ENCODE peak calls at places on chromosomes 2 and 18, in eight cellular contexts. N is neural progenitor cell, J is PC-3, Z is GM23248, W is HCT116, D is GM23338, C is SK-N-SH, S is MM.1S. T is an unnamed sample.

GRCh38 chr2:2010266-2010665 is 266.0 kb upstream of the PXDN start:
- DNase-seq in J (no peak), Z (no peak), W (no peak), S (no peak), C (no peak), N (no peak), D (no peak), T (no peak)

GRCh38 chr2:29011650-29012060 is 30.6 kb downstream of the TOGARAM2 start:
- DNase-seq in J (no peak), S (no peak), W (no peak), N (no peak), C (peak; percentile 39), Z (no peak), D (no peak), T (no peak)

GRCh38 chr2:65024149-65024829 is 31.9 kb upstream of the CEP68 start:
- DNase-seq in N (no peak), W (peak; percentile 12), J (no peak), C (no peak), Z (peak; percentile 94), S (no peak), D (no peak), T (no peak)

GRCh38 chr2:207469380-207469779 is 60.4 kb upstream of the CREB1 start:
- DNase-seq in W (no peak), S (no peak), N (no peak), J (no peak), Z (no peak), D (no peak), C (peak; percentile 36), T (no peak)

GRCh38 chr18:23824704-23825103 is 135.5 kb downstream of the LAMA3 start:
- DNase-seq in S (no peak), D (no peak), C (no peak), W (no peak), Z (peak; percentile 66), N (no peak), J (no peak), T (peak; percentile 28)

GRCh38 chr2:199085201-199085750 is 372.5 kb downstream of the SATB2 start:
- DNase-seq in N (no peak), C (no peak), D (no peak), J (peak; percentile 54), W (no peak), S (no peak), Z (peak; percentile 16), T (no peak)

GRCh38 chr2:236180831-236181453 is 12.8 kb upstream of the GBX2 start:
- DNase-seq in N (peak; percentile 83), Z (peak; percentile 65), S (peak; percentile 32), W (peak; percentile 42), J (peak; percentile 79), D (peak; percentile 92), C (peak; percentile 84), T (peak; percentile 80)

GRCh38 chr2:217162533-217162932 is 302.7 kb upstream of the TNP1 start:
- DNase-seq in C (no peak), W (peak; percentile 43), Z (peak; percentile 81), S (peak; percentile 10), J (peak; percentile 94), D (no peak), N (peak; percentile 19), T (peak; percentile 30)

GRCh38 chr2:236061899-236062298 is 106.3 kb downstream of the GBX2 start:
- DNase-seq in J (no peak), D (peak; percentile 52), Z (no peak), N (no peak), C (no peak), S (no peak), W (no peak), T (no peak)

GRCh38 chr2:102094917-102095316 is 47.6 kb upstream of the IL1R1 start:
- DNase-seq in S (no peak), W (peak; percentile 41), Z (peak; percentile 97), N (no peak), J (peak; percentile 87), C (no peak), D (no peak), T (peak; percentile 86)
- TF ChIP-seq EZH2phosphoT487 in S (no peak), W (no peak), Z (peak; percentile 75), N (no peak), J (no peak), C (no peak), D (no peak), T (no peak)

GRCh38 chr2:60556441-60556997 is 3.1 kb upstream of the BCL11A start:
- DNase-seq in C (peak; percentile 24), S (no peak), J (no peak), Z (no peak), N (peak; percentile 44), D (peak; percentile 64), W (no peak), T (no peak)
- TF ChIP-seq EZH2phosphoT487 in C (no peak), S (no peak), J (no peak), Z (no peak), N (no peak), D (no peak), W (no peak), T (no peak)

DNA sequence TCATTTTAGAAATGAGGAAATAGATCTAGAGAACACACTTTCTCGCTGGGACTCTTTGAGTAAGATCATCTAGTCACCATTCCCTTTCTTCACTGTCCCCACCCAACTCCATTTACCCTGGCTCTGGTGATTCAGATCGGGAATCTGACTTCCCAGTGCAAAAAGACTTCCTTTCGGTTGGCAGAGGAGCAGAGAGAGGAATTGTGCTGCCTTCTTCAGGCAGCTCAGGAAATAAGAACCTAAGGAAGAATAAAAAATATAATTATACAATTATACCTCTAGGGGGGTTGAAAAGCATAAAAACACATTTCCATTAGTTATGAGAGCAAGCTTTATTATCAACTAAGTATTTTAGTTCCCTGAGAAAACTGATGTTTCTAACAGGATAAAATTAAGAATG is 9.3 kb upstream of the MPP4 start:
- DNase-seq in S (no peak), J (peak; percentile 67), N (no peak), C (no peak), W (no peak), D (no peak), Z (peak; percentile 84), T (no peak)
- TF ChIP-seq EZH2phosphoT487 in S (no peak), J (no peak), N (no peak), C (no peak), W (no peak), D (no peak), Z (no peak), T (no peak)

DNA sequence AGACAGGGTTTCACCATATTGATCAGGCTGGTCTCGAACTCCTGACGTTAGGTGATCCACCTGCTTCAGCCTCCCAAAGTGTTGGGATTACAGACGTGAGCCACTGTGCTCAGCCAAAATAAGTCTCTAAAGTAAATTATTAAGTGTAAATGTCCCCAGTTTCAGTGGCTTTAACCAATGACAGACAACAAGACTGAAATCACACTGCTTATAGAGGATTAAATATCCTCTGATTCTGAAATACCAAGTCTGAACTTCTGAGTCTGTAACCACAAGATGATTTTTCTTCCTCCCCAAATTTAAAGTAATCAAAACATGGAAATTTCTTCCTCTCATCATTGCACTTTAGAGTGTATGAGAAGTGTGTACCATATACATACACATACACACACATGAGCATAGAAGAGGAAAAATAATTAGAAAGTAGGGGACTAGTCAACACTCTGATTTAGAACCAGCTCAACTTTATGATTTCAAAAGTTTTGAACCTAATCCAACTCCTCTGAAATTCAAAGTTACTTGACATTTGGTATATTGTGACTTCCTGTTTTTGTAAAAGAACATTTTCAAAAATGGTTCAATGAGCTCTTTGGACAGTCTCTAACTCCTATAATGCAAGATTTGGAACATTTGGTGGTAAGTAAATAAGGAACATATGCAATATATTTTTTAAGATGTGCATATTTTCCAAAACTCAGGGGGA is 16.6 kb upstream of the ANKRD44 start:
- DNase-seq in C (no peak), Z (no peak), J (no peak), D (no peak), S (no peak), W (no peak), N (no peak), T (no peak)
- TF ChIP-seq EZH2phosphoT487 in C (no peak), Z (no peak), J (no peak), D (no peak), S (no peak), W (no peak), N (no peak), T (no peak)

GRCh38 chr2:47016172-47016913 is 100.7 kb upstream of the MCFD2 start:
- DNase-seq in W (peak; percentile 60), N (peak; percentile 51), C (no peak), Z (peak; percentile 92), S (peak; percentile 32), J (peak; percentile 95), D (peak; percentile 57), T (peak; percentile 60)
- TF ChIP-seq EZH2phosphoT487 in W (no peak), N (no peak), C (no peak), Z (no peak), S (no peak), J (no peak), D (no peak), T (no peak)

GRCh38 chr2:11304476-11304875 is 40.0 kb downstream of the ROCK2 start:
- DNase-seq in S (no peak), C (no peak), Z (no peak), J (no peak), W (no peak), N (no peak), D (no peak), T (no peak)

GRCh38 chr2:11296401-11296800 is 48.0 kb downstream of the ROCK2 start:
- DNase-seq in J (no peak), N (no peak), D (no peak), S (no peak), Z (no peak), W (no peak), C (no peak), T (no peak)

GRCh38 chr2:11299439-11299838 is 45.0 kb downstream of the ROCK2 start:
- DNase-seq in N (no peak), Z (no peak), J (no peak), W (no peak), C (no peak), S (no peak), D (no peak), T (no peak)

GRCh38 chr2:11303290-11304013 is 41.0 kb downstream of the ROCK2 start:
- DNase-seq in S (no peak), C (no peak), J (no peak), N (no peak), W (no peak), Z (no peak), D (no peak), T (no peak)

GRCh38 chr2:11298592-11298991 is 45.8 kb downstream of the ROCK2 start:
- DNase-seq in N (no peak), C (no peak), D (no peak), Z (no peak), J (no peak), S (no peak), W (no peak), T (no peak)
- TF ChIP-seq EZH2phosphoT487 in N (no peak), C (no peak), D (no peak), Z (no peak), J (no peak), S (no peak), W (no peak), T (no peak)

DNA sequence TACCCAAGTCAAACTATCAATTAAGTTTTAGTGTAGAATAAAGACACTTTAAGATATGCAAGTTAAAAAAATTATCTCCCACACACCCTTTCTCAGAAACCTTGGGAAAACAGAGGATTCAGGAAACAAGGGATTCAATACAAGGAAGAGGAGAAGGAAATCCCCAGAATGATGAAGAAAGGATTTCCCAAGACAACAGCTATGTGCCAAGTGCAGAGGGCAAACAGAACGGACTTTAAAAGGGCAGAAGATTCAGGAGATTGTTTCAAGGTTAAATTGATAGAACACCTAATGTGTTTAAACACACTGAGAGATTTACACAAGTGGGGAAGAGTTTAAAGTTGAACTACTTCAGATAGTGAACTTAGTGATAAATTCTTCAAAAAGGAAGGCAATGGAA is 71.5 kb upstream of the EPAS1 start:
- DNase-seq in J (no peak), Z (no peak), D (no peak), N (no peak), C (no peak), W (no peak), S (no peak), T (no peak)
- TF ChIP-seq EZH2phosphoT487 in J (no peak), Z (no peak), D (no peak), N (no peak), C (no peak), W (no peak), S (no peak), T (no peak)